ENCODE peak calls at places on chromosomes 11 and 22, in eight cellular contexts. R is stomach, C is esophagus muscularis mucosa, P is mucosa of descending colon, T is endodermal cell, N is neural progenitor cell, I is colonic mucosa, H is fibroblast of lung. B is an unnamed sample.

GRCh38 chr11:87007938-87008337 is 29.8 kb upstream of the TMEM135 start:
- DNase-seq in R (no peak), C (no peak), P (no peak), T (no peak), N (no peak), I (no peak), H (peak), B (no peak)

GRCh38 chr22:29780781-29781676 is 13.9 kb downstream of the UQCR10 start:
- DNase-seq in R (no peak), C (no peak), P (no peak), T (peak), N (no peak), I (no peak), H (peak), B (peak)

GRCh38 chr11:20154381-20154780 is 5.9 kb downstream of the DBX1 start:
- DNase-seq in R (no peak), C (no peak), P (no peak), T (peak), N (no peak), I (no peak), H (no peak), B (no peak)

GRCh38 chr11:19597876-19598275 is 114.8 kb upstream of the NAV2 start:
- DNase-seq in R (no peak), C (no peak), P (no peak), T (peak), N (no peak), I (no peak), H (peak), B (no peak)

GRCh38 chr22:43493297-43493696 is 81.5 kb downstream of the MPPED1 start:
- DNase-seq in R (no peak), C (no peak), P (no peak), T (no peak), N (no peak), I (no peak), H (no peak), B (no peak)

GRCh38 chr11:10623797-10624761 is 55.6 kb upstream of the LYVE1 start:
- DNase-seq in R (no peak), C (no peak), P (peak), T (peak), N (no peak), I (no peak), H (peak), B (no peak)

GRCh38 chr11:64744544-64745218 is 739 bp upstream of the RASGRP2 start:
- DNase-seq in R (no peak), C (no peak), P (no peak), T (no peak), N (peak), I (no peak), H (no peak), B (no peak)

GRCh38 chr11:61688368-61689163 is 8.4 kb downstream of the DAGLA start:
- DNase-seq in R (peak), C (peak), P (peak), T (peak), N (no peak), I (peak), H (peak), B (no peak)

GRCh38 chr11:20261526-20261925 is 101.3 kb upstream of the DBX1 start:
- DNase-seq in R (no peak), C (no peak), P (no peak), T (no peak), N (no peak), I (no peak), H (no peak), B (no peak)

DNA sequence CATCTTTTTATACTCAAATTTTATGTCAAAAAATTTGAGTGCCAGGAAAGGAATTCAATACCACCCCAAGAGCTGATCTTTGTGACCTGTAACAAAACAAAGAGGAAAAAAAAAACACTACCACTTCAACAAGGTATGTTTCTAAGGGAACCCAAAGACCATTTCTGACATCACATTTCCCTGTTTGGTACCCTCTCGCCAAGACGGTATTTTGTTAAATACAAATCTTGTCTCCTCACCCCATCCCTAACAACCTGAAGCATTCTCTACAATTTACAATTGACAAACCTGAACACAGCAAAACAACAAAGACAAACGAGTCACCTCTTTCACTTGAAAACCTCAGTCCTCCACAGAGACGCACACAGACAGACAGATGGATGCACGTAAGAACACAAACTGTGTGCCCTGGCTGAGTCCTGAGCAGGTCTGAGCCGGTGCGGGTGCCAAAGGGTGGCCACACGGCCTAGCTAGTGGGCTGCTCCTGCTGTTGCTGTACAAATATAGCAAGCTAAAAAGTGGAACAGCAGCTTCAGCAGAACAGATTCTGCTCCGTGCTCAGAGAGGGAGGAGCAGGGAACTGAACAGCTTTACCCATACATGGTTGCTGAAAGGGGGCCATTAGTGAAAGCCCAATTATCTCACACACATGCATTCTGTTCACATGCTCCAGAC is 28.6 kb downstream of the CELF1 start:
- DNase-seq in R (peak), C (no peak), P (no peak), T (no peak), N (no peak), I (no peak), H (no peak), B (no peak)
- H3K4me3 ChIP-seq in R (peak), C (peak), P (no peak), T (no peak), N (no peak), I (no peak), H (no peak), B (no peak)

GRCh38 chr11:128469220-128469619 is 118.1 kb downstream of the ETS1 start:
- DNase-seq in R (no peak), C (peak), P (no peak), T (no peak), N (no peak), I (no peak), H (no peak), B (no peak)
- TF ChIP-seq CTCF in R (no peak), C (no peak), P (no peak), T (no peak), N (no peak), I (no peak), H (no peak), B (no peak)

GRCh38 chr22:45742866-45743450 is 71.3 kb downstream of the ATXN10 start:
- DNase-seq in R (peak), C (no peak), P (no peak), T (no peak), N (no peak), I (no peak), H (peak), B (no peak)

GRCh38 chr22:45740236-45740635 is 68.6 kb downstream of the ATXN10 start:
- DNase-seq in R (no peak), C (no peak), P (no peak), T (no peak), N (no peak), I (no peak), H (no peak), B (no peak)

GRCh38 chr22:45743687-45744086 is 72.1 kb downstream of the ATXN10 start:
- DNase-seq in R (no peak), C (no peak), P (no peak), T (no peak), N (no peak), I (no peak), H (no peak), B (no peak)

GRCh38 chr22:45744442-45744841 is 72.8 kb downstream of the ATXN10 start:
- DNase-seq in R (no peak), C (no peak), P (no peak), T (no peak), N (no peak), I (no peak), H (no peak), B (no peak)
- H3K4me3 ChIP-seq in R (no peak), C (no peak), P (no peak), T (no peak), N (no peak), I (no peak), H (no peak), B (no peak)

GRCh38 chr22:26590525-26590858 is 560 bp upstream of the TPST2 start:
- DNase-seq in R (no peak), C (no peak), P (no peak), T (no peak), N (no peak), I (peak), H (peak), B (no peak)

GRCh38 chr22:26588749-26589366 is 1.1 kb downstream of the TPST2 start:
- DNase-seq in R (no peak), C (no peak), P (no peak), T (no peak), N (no peak), I (no peak), H (no peak), B (no peak)

GRCh38 chr22:26589367-26589844 is 526 bp downstream of the TPST2 start:
- DNase-seq in R (peak), C (no peak), P (peak), T (peak), N (peak), I (peak), H (no peak), B (no peak)

GRCh38 chr22:26587991-26588613 is 1.8 kb downstream of the TPST2 start:
- DNase-seq in R (no peak), C (no peak), P (no peak), T (no peak), N (no peak), I (no peak), H (no peak), B (no peak)

GRCh38 chr22:26589845-26590524 is at the start of gene TPST2:
- DNase-seq in R (peak), C (peak), P (peak), T (peak), N (peak), I (peak), H (peak), B (no peak)
- TF ChIP-seq CTCF in R (no peak), C (peak), P (no peak), T (no peak), N (peak), I (no peak), H (no peak), B (no peak)

DNA sequence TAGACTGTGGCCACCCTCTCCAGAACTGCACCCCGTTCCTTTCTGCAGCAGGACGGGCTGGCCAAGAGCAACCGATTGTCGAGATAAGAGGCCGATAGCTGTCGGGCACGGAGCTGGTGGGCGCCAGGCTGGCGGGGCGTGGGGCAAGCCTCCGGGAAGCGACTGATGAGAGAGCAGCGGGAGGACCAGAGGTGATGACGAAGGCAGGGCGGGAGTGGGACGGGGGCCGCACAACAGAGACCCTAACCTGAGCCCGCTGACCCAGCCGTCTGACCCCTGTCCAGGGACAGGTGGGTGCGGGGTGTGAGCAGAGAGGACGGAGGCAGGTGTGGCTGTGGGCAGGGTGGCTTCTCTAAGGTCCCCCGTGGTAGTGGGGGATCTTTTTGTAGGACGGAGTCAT is 7.3 kb upstream of the BRSK2 start:
- DNase-seq in R (no peak), C (no peak), P (no peak), T (peak), N (no peak), I (no peak), H (no peak), B (no peak)
- H3K4me3 ChIP-seq in R (peak), C (peak), P (no peak), T (no peak), N (no peak), I (no peak), H (no peak), B (peak)

DNA sequence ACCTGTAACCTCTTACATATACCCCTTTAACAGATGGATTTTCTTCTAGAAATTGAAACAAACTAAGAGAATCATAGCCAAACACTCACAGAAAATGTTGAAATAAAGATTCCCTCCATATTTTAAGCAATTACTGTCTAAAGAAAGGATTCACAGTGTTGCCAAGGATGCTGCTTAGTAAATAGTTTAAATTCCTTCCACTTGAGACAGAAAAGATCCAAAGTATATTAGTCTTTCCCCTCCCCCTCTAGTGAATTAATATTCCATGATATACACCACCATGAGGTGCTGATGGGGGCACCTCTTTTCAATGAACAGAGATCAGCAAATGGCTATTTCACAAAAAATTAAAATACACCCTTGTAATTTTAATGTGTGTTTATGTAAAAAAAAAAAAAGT is 186.8 kb downstream of the SOX6 start:
- DNase-seq in R (no peak), C (no peak), P (no peak), T (no peak), N (no peak), I (no peak), H (no peak), B (no peak)
- TF ChIP-seq CTCF in R (no peak), C (no peak), P (no peak), T (peak), N (peak), I (no peak), H (no peak), B (peak)

GRCh38 chr22:37747715-37748100 is 50.9 kb downstream of the TRIOBP start:
- DNase-seq in R (no peak), C (no peak), P (no peak), T (no peak), N (no peak), I (no peak), H (no peak), B (no peak)
- H3K4me3 ChIP-seq in R (peak), C (peak), P (no peak), T (peak), N (peak), I (peak), H (peak), B (peak)

DNA sequence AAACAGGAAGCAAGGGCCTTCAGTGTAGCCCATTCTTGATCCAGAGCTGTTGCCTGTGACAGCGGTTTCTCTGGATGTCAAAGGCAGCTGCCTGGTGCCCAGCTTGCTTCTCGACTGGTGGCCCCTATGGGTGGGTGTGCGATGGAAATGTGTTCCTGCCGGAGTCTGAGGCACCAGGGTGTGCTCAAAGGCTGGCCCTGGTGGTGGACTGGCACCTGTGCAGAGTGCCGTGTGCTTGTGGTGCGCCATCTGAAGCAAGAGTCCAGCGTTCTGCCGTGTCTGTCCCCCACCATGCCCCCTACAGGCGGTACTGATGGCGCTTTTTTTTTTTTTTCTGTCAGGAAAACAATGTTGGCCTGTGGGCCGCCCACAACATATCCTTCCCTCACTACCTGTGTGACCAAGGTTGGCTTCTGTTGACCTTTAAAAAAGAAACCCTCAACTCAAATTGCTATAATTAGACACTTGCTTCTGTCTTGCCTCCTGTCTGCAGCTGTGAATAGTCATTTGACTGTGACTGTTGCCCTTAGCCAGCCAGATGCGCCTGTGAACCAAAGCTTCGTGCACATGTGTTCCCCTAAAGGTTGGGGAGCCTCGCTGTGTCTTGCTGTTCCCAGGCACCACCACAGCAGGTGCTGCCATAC is 4.7 kb upstream of the RANBP1 start:
- DNase-seq in R (no peak), C (no peak), P (no peak), T (peak), N (peak), I (no peak), H (peak), B (peak)
- TF ChIP-seq CTCF in R (peak), C (no peak), P (no peak), T (peak), N (peak), I (no peak), H (peak), B (peak)